ENCODE peak calls at places on chromosomes 4 and X, in five cellular contexts. Q is IMR-90, B is RWPE1, J is upper lobe of right lung, H is pancreas. C is an unnamed sample.

GRCh38 chr4:110032603-110033002 is 119.9 kb downstream of the EGF start:
- DNase-seq in J (no peak), H (no peak), Q (no peak), B (no peak), C (no peak)

GRCh38 chr4:13705521-13706035 is 78.1 kb upstream of the BOD1L1 start:
- DNase-seq in Q (no peak), H (peak), J (peak), B (peak), C (peak)

GRCh38 chr4:94410678-94411206 is 41.0 kb upstream of the PDLIM5 start:
- DNase-seq in H (no peak), Q (no peak), J (no peak), B (peak), C (no peak)

GRCh38 chrX:135416546-135416945 is 5.2 kb upstream of the SMIM10L2A start:
- DNase-seq in J (no peak), Q (no peak), B (peak), H (no peak), C (no peak)

GRCh38 chrX:148380614-148381561 is 119.5 kb upstream of the AFF2 start:
- DNase-seq in Q (no peak), J (no peak), B (no peak), H (no peak), C (no peak)

GRCh38 chr4:13542577-13543042 is 1.7 kb downstream of the NKX3-2 start:
- DNase-seq in H (no peak), B (no peak), J (no peak), Q (no peak), C (no peak)

GRCh38 chrX:15055146-15055930 is 182.1 kb downstream of the MOSPD2 start:
- DNase-seq in Q (peak), B (no peak), H (no peak), J (no peak), C (no peak)

GRCh38 chrX:49303346-49303745 is at the start of gene GAGE10:
- DNase-seq in J (no peak), Q (no peak), B (no peak), H (no peak), C (no peak)

GRCh38 chrX:36957425-36958328 is 50.5 kb upstream of the FAM47C start:
- DNase-seq in J (peak), H (peak), Q (no peak), B (peak), C (no peak)

GRCh38 chr4:55396305-55397023 is 707 bp downstream of the TMEM165 start:
- DNase-seq in Q (peak), B (peak), H (peak), J (peak), C (no peak)

GRCh38 chrX:154412468-154412867 is 1.1 kb downstream of the TAFAZZIN start:
- DNase-seq in Q (no peak), J (no peak), B (no peak), H (no peak), C (no peak)

GRCh38 chrX:130009658-130010223 is 27.3 kb downstream of the BCORL1 start:
- DNase-seq in Q (no peak), J (no peak), B (no peak), H (no peak), C (no peak)

GRCh38 chr4:7199129-7199725 is 6.9 kb downstream of the SORCS2 start:
- DNase-seq in J (peak), H (no peak), Q (no peak), B (no peak), C (no peak)

GRCh38 chr4:89056953-89057398 is at the start of gene FAM13A:
- DNase-seq in B (peak), Q (peak), H (peak), J (peak), C (peak)

GRCh38 chrX:43728966-43729365 is 72.9 kb downstream of the MAOA start:
- DNase-seq in H (no peak), J (no peak), Q (no peak), B (no peak), C (no peak)

GRCh38 chr4:145625677-145626622 is 6.8 kb downstream of the MMAA start:
- DNase-seq in Q (no peak), J (no peak), B (no peak), H (no peak), C (no peak)

GRCh38 chr4:146369446-146369845 is 152.3 kb downstream of the SLC10A7 start:
- DNase-seq in B (no peak), H (no peak), Q (no peak), J (no peak), C (no peak)

GRCh38 chr4:86271057-86271456 is 88.8 kb downstream of the MAPK10 start:
- DNase-seq in H (no peak), B (no peak), J (no peak), Q (no peak), C (no peak)
- H3K27ac ChIP-seq in H (no peak), B (no peak), J (no peak), Q (no peak), C (no peak)

GRCh38 chrX:24169211-24169610 is 19.7 kb downstream of the ZFX start:
- DNase-seq in Q (no peak), H (no peak), J (no peak), B (no peak), C (no peak)
- H3K27ac ChIP-seq in Q (no peak), H (no peak), J (no peak), B (no peak), C (no peak)

GRCh38 chr4:36349904-36350554 is 68.6 kb downstream of the DTHD1 start:
- DNase-seq in Q (no peak), B (no peak), J (no peak), H (no peak), C (no peak)
- H3K27ac ChIP-seq in Q (no peak), B (no peak), J (peak), H (no peak), C (no peak)

GRCh38 chrX:9678215-9678980 is 87.2 kb downstream of the GPR143 start:
- DNase-seq in J (no peak), H (no peak), Q (peak), B (no peak), C (no peak)

GRCh38 chrX:9681011-9681410 is 84.6 kb downstream of the GPR143 start:
- DNase-seq in J (no peak), H (no peak), B (no peak), Q (no peak), C (no peak)

GRCh38 chrX:9676311-9676710 is 89.3 kb downstream of the GPR143 start:
- DNase-seq in J (no peak), Q (no peak), B (no peak), H (no peak), C (no peak)

GRCh38 chrX:9676738-9677097 is 88.9 kb downstream of the GPR143 start:
- DNase-seq in Q (no peak), B (no peak), J (no peak), H (no peak), C (no peak)

DNA sequence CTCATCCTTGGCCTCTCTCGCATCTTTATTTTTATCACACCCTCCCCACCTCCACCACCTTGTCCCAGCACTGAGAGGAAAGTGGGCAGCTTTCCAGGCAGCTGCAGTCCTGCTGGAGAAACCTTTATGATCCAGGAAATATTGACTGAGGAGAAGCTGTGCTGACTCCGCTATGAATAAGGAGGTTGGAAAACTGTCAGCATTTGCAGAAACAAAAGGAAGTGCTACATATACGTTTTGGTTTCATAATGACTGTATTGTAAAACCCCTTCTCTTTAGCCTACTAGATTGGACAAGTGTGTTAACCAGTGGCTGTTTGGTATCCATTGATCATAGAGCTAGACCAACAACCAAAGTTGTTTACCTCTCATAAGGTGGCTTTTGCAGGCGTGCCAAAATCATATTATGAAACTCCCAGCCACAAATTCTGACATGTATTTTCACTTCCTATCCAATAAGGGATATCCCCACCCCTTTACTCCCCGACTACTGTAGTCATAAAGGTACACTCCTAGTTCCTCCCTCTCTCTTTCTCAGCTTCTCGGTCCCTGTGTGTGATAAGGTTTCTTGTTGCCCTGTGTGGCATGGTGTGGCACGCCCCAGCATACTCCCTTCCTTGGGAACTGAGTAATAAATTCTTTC is 88.4 kb downstream of the GPR143 start:
- DNase-seq in B (peak), H (no peak), Q (peak), J (no peak), C (peak)
- H3K27ac ChIP-seq in B (no peak), H (no peak), Q (no peak), J (no peak), C (peak)